ENCODE peak calls at places on chromosomes 6 and 20, in eight cellular contexts. One of them, this sample, is unnamed.

GRCh38 chr6:6409397-6410030 is 89.1 kb upstream of the F13A1 start:
- DNase-seq in psoas muscle: no peak
- DNase-seq in heart left ventricle: no peak
- DNase-seq in NB4: no peak
- DNase-seq in adrenal gland: no peak
- DNase-seq in CD8-positive, alpha-beta T cell: no peak
- DNase-seq in astrocyte of the spinal cord: no peak
- DNase-seq in ovary: no peak
- DNase-seq in this sample: peak

GRCh38 chr6:36118550-36119107 is 11.7 kb upstream of the MAPK13 start:
- DNase-seq in psoas muscle: peak
- DNase-seq in heart left ventricle: no peak
- DNase-seq in NB4: peak
- DNase-seq in adrenal gland: peak
- DNase-seq in CD8-positive, alpha-beta T cell: peak
- DNase-seq in astrocyte of the spinal cord: no peak
- DNase-seq in ovary: no peak
- DNase-seq in this sample: no peak

GRCh38 chr20:17995967-17996819 is 27.4 kb downstream of the MGME1 start:
- DNase-seq in psoas muscle: no peak
- DNase-seq in heart left ventricle: peak
- DNase-seq in NB4: peak
- DNase-seq in adrenal gland: peak
- DNase-seq in CD8-positive, alpha-beta T cell: no peak
- DNase-seq in astrocyte of the spinal cord: peak
- DNase-seq in ovary: peak
- DNase-seq in this sample: peak

GRCh38 chr6:3390698-3391097 is 66.2 kb downstream of the SLC22A23 start:
- DNase-seq in psoas muscle: peak
- DNase-seq in heart left ventricle: peak
- DNase-seq in NB4: no peak
- DNase-seq in adrenal gland: peak
- DNase-seq in CD8-positive, alpha-beta T cell: no peak
- DNase-seq in astrocyte of the spinal cord: peak
- DNase-seq in ovary: no peak
- DNase-seq in this sample: peak

GRCh38 chr20:56625837-56626236 is 3.3 kb upstream of the TFAP2C start:
- DNase-seq in psoas muscle: no peak
- DNase-seq in heart left ventricle: no peak
- DNase-seq in NB4: no peak
- DNase-seq in adrenal gland: no peak
- DNase-seq in CD8-positive, alpha-beta T cell: no peak
- DNase-seq in astrocyte of the spinal cord: no peak
- DNase-seq in ovary: no peak
- DNase-seq in this sample: no peak

GRCh38 chr6:79034865-79035264 is 43.2 kb downstream of the PHIP start:
- DNase-seq in psoas muscle: no peak
- DNase-seq in heart left ventricle: no peak
- DNase-seq in NB4: no peak
- DNase-seq in adrenal gland: no peak
- DNase-seq in CD8-positive, alpha-beta T cell: no peak
- DNase-seq in astrocyte of the spinal cord: peak
- DNase-seq in ovary: no peak
- DNase-seq in this sample: no peak

GRCh38 chr6:138382498-138383265 is 5.0 kb downstream of the SMIM28 start:
- DNase-seq in psoas muscle: no peak
- DNase-seq in heart left ventricle: no peak
- DNase-seq in NB4: no peak
- DNase-seq in adrenal gland: no peak
- DNase-seq in CD8-positive, alpha-beta T cell: no peak
- DNase-seq in astrocyte of the spinal cord: no peak
- DNase-seq in ovary: no peak
- DNase-seq in this sample: no peak

GRCh38 chr6:156942266-156942665 is 165.1 kb downstream of the ARID1B start:
- DNase-seq in psoas muscle: no peak
- DNase-seq in heart left ventricle: no peak
- DNase-seq in NB4: peak
- DNase-seq in adrenal gland: no peak
- DNase-seq in CD8-positive, alpha-beta T cell: no peak
- DNase-seq in astrocyte of the spinal cord: no peak
- DNase-seq in ovary: no peak
- DNase-seq in this sample: no peak

GRCh38 chr6:32862725-32863124 is 8.7 kb downstream of the PSMB9 start:
- DNase-seq in psoas muscle: no peak
- DNase-seq in heart left ventricle: no peak
- DNase-seq in NB4: peak
- DNase-seq in adrenal gland: no peak
- DNase-seq in CD8-positive, alpha-beta T cell: no peak
- DNase-seq in astrocyte of the spinal cord: no peak
- DNase-seq in ovary: no peak
- DNase-seq in this sample: no peak

GRCh38 chr20:53495357-53495756 is 98.3 kb downstream of the ZNF217 start:
- DNase-seq in psoas muscle: no peak
- DNase-seq in heart left ventricle: no peak
- DNase-seq in NB4: no peak
- DNase-seq in adrenal gland: no peak
- DNase-seq in CD8-positive, alpha-beta T cell: no peak
- DNase-seq in astrocyte of the spinal cord: no peak
- DNase-seq in ovary: no peak
- DNase-seq in this sample: no peak

GRCh38 chr20:53489528-53489927 is 104.1 kb downstream of the ZNF217 start:
- DNase-seq in psoas muscle: no peak
- DNase-seq in heart left ventricle: no peak
- DNase-seq in NB4: no peak
- DNase-seq in adrenal gland: no peak
- DNase-seq in CD8-positive, alpha-beta T cell: no peak
- DNase-seq in astrocyte of the spinal cord: no peak
- DNase-seq in ovary: no peak
- DNase-seq in this sample: no peak

GRCh38 chr20:53492212-53492611 is 101.4 kb downstream of the ZNF217 start:
- DNase-seq in psoas muscle: no peak
- DNase-seq in heart left ventricle: no peak
- DNase-seq in NB4: no peak
- DNase-seq in adrenal gland: no peak
- DNase-seq in CD8-positive, alpha-beta T cell: no peak
- DNase-seq in astrocyte of the spinal cord: no peak
- DNase-seq in ovary: no peak
- DNase-seq in this sample: peak

GRCh38 chr20:53494753-53495152 is 98.9 kb downstream of the ZNF217 start:
- DNase-seq in psoas muscle: no peak
- DNase-seq in heart left ventricle: no peak
- DNase-seq in NB4: no peak
- DNase-seq in adrenal gland: no peak
- DNase-seq in CD8-positive, alpha-beta T cell: no peak
- DNase-seq in astrocyte of the spinal cord: no peak
- DNase-seq in ovary: no peak
- DNase-seq in this sample: no peak

DNA sequence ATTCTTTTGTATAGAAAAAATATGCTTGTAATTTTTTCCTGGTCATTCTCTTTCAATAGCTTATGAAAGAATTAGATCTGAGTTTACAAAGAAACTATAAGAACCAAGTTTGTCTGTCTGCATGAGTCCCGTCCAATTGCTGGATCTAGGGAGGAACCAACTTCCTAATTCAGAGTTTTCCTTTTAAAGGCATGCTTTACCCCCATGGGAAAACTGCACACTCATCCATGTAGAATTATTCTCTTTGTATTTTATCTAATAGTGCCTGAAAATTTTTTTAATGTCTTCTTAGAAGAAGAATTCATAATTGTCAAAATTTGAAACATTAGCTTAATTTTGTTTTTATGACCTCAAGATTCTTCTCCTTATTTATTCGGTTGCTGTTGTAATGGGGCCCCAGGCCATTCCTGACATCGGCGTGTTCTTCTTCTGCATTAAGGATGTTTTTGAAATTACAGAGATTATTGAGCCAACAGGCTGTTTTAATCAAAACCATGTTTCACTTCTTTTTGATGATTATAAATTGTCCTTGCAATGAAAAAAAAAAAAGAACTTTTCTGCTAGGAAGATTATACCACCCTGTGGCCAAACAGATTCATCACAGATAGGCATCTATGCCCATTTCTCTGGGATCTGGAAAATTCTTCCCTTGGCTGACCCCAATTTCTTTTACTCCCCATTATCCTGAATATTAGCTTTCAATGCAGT is 100.3 kb downstream of the ZNF217 start:
- DNase-seq in psoas muscle: no peak
- DNase-seq in heart left ventricle: no peak
- DNase-seq in NB4: no peak
- DNase-seq in adrenal gland: no peak
- DNase-seq in CD8-positive, alpha-beta T cell: no peak
- DNase-seq in astrocyte of the spinal cord: no peak
- DNase-seq in ovary: no peak
- DNase-seq in this sample: no peak
- TF ChIP-seq CTCF in psoas muscle: peak
- TF ChIP-seq CTCF in heart left ventricle: no peak
- TF ChIP-seq CTCF in NB4: no peak
- TF ChIP-seq CTCF in adrenal gland: no peak
- TF ChIP-seq CTCF in CD8-positive, alpha-beta T cell: no peak
- TF ChIP-seq CTCF in astrocyte of the spinal cord: no peak
- TF ChIP-seq CTCF in ovary: peak
- TF ChIP-seq CTCF in this sample: no peak

GRCh38 chr20:1392693-1393506 is at the start of gene FKBP1A:
- DNase-seq in psoas muscle: peak
- DNase-seq in heart left ventricle: peak
- DNase-seq in NB4: peak
- DNase-seq in adrenal gland: peak
- DNase-seq in CD8-positive, alpha-beta T cell: peak
- DNase-seq in astrocyte of the spinal cord: peak
- DNase-seq in ovary: peak
- DNase-seq in this sample: peak
- TF ChIP-seq CTCF in psoas muscle: no peak
- TF ChIP-seq CTCF in heart left ventricle: peak
- TF ChIP-seq CTCF in NB4: no peak
- TF ChIP-seq CTCF in adrenal gland: no peak
- TF ChIP-seq CTCF in CD8-positive, alpha-beta T cell: no peak
- TF ChIP-seq CTCF in astrocyte of the spinal cord: peak
- TF ChIP-seq CTCF in ovary: peak
- TF ChIP-seq CTCF in this sample: no peak

DNA sequence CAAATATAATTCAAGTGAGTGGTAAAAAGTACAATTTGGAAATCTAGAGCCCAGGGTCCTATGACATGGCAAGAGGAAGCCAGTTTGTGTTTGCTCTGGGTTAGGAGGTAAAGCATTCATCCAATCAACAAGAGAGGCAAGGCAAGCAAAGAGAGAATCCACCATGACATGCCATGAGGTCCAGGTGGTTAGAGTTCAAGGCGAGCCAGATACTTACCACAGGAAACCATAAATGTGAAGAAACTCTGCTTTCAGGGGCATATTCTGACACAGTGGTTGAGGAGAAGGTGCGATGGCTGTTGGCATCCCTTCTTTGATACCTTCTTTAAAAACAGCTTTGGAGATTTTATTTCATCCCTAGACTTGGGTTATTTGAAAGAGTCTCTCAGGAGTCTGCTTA is 193.8 kb upstream of the MAN1A1 start:
- DNase-seq in psoas muscle: no peak
- DNase-seq in heart left ventricle: no peak
- DNase-seq in NB4: no peak
- DNase-seq in adrenal gland: no peak
- DNase-seq in CD8-positive, alpha-beta T cell: no peak
- DNase-seq in astrocyte of the spinal cord: no peak
- DNase-seq in ovary: no peak
- DNase-seq in this sample: no peak
- TF ChIP-seq CTCF in psoas muscle: no peak
- TF ChIP-seq CTCF in heart left ventricle: no peak
- TF ChIP-seq CTCF in NB4: no peak
- TF ChIP-seq CTCF in adrenal gland: no peak
- TF ChIP-seq CTCF in CD8-positive, alpha-beta T cell: no peak
- TF ChIP-seq CTCF in astrocyte of the spinal cord: no peak
- TF ChIP-seq CTCF in ovary: no peak
- TF ChIP-seq CTCF in this sample: no peak

DNA sequence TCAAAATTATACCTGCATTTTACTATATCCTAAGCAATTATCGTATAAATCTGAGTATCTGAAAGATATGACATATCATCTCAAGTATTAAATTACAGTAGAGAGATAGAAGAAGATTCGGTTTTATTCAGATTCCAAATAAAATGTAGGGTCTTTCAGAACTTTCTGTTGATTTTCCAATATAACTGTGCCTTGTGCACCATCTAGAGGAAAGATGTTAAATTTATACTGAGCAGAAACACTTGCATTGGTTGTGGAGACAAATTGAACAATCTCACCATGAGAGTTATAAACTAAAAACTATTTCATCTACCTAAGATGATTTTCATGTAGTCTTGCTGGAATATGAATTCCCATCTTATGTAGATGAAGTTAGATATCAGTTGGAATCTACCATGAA is 26.8 kb upstream of the HSF2 start:
- DNase-seq in psoas muscle: no peak
- DNase-seq in heart left ventricle: no peak
- DNase-seq in NB4: peak
- DNase-seq in adrenal gland: no peak
- DNase-seq in CD8-positive, alpha-beta T cell: no peak
- DNase-seq in astrocyte of the spinal cord: peak
- DNase-seq in ovary: no peak
- DNase-seq in this sample: no peak
- TF ChIP-seq CTCF in psoas muscle: peak
- TF ChIP-seq CTCF in heart left ventricle: no peak
- TF ChIP-seq CTCF in NB4: no peak
- TF ChIP-seq CTCF in adrenal gland: no peak
- TF ChIP-seq CTCF in CD8-positive, alpha-beta T cell: no peak
- TF ChIP-seq CTCF in astrocyte of the spinal cord: peak
- TF ChIP-seq CTCF in ovary: no peak
- TF ChIP-seq CTCF in this sample: peak

DNA sequence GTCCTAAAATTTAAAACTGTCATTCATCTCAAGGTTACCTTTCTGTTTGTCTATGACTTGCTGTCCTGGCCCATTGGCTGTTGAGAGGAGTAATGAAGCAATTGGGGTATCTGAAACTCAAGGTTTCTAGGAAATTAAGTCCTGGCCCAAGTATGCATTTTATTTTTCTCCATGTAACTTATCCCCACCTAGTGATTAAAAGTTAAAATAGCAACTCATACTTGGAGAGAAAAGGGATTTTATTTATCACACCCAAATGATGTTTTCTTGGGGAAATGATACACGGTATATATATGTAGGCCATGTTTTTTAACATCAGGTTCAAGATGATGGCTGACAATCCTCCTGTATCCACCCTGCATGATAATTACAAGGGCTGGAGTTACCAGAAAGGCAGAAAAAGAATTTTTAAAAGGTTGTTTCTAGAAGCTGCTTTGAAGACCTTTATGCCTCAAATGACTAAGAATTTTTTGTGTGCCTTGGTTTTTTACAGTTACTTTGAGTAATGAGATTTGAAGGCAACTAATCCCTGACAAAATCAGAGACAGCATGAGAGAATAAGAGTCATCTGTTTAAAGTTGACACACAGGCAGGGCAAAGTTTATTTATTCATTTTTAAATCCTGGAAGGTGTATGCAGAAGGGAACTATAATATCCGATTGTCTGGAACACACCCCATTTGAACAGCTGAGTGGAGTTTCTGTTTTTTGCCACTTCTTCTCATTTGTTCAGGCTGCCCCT is 28.9 kb upstream of the C6orf58 start:
- DNase-seq in psoas muscle: no peak
- DNase-seq in heart left ventricle: no peak
- DNase-seq in NB4: peak
- DNase-seq in adrenal gland: no peak
- DNase-seq in CD8-positive, alpha-beta T cell: no peak
- DNase-seq in astrocyte of the spinal cord: no peak
- DNase-seq in ovary: no peak
- DNase-seq in this sample: peak
- TF ChIP-seq CTCF in psoas muscle: no peak
- TF ChIP-seq CTCF in heart left ventricle: no peak
- TF ChIP-seq CTCF in NB4: no peak
- TF ChIP-seq CTCF in adrenal gland: no peak
- TF ChIP-seq CTCF in CD8-positive, alpha-beta T cell: no peak
- TF ChIP-seq CTCF in astrocyte of the spinal cord: peak
- TF ChIP-seq CTCF in ovary: no peak
- TF ChIP-seq CTCF in this sample: peak

This sample was measured in MCF 10A.